ENCODE peak calls at places on chromosomes 11 and 22, in six cellular contexts. S is pancreas, H is bronchial epithelial cell, B is hepatocyte, A is fibroblast of lung, D is mucosa of descending colon. V is an unnamed sample.

GRCh38 chr22:38755155-38755910 is 465 bp downstream of the SUN2 start:
- DNase-seq in S (peak; percentile 99), A (peak; percentile 72), D (peak; percentile 91), H (peak; percentile 19), B (peak; percentile 93), V (no peak)

GRCh38 chr11:73147771-73148681 is 5.9 kb upstream of the FCHSD2 start:
- DNase-seq in S (peak; percentile 75), D (no peak), H (no peak), A (no peak), B (no peak), V (no peak)

GRCh38 chr11:113274708-113275582 is 39.4 kb upstream of the TTC12 start:
- DNase-seq in S (no peak), D (no peak), H (peak; percentile 36), B (no peak), A (no peak), V (no peak)

GRCh38 chr11:122852071-122852831 is 14.0 kb downstream of the CRTAM start:
- DNase-seq in B (no peak), S (no peak), D (no peak), H (peak; percentile 61), A (peak; percentile 43), V (no peak)

GRCh38 chr11:126496576-126497403 is 141.3 kb downstream of the ST3GAL4 start:
- DNase-seq in S (no peak), H (no peak), A (no peak), B (no peak), D (no peak), V (no peak)

GRCh38 chr11:57637626-57638004 is 12.1 kb downstream of the YPEL4 start:
- DNase-seq in A (no peak), D (no peak), B (peak; percentile 58), H (no peak), S (no peak), V (no peak)

GRCh38 chr11:8075119-8075726 is 5.8 kb upstream of the TUB start:
- DNase-seq in A (no peak), D (no peak), H (peak; percentile 52), S (no peak), B (no peak), V (no peak)

GRCh38 chr11:124869331-124869730 is 4.1 kb downstream of the ROBO3 start:
- DNase-seq in S (no peak), A (no peak), B (no peak), D (no peak), H (no peak), V (no peak)

GRCh38 chr11:74154621-74155281 is 16.1 kb downstream of the C2CD3 start:
- DNase-seq in B (no peak), D (no peak), S (no peak), A (peak; percentile 68), H (no peak), V (no peak)

GRCh38 chr11:118114266-118114665 is 27.5 kb upstream of the SMIM35 start:
- DNase-seq in A (no peak), B (no peak), D (no peak), H (peak; percentile 58), S (no peak), V (no peak)

GRCh38 chr11:47998345-47998732 is 18.0 kb downstream of the PTPRJ start:
- DNase-seq in B (no peak), D (no peak), S (no peak), H (no peak), A (no peak), V (no peak)

GRCh38 chr11:33742249-33742851 is 6.1 kb upstream of the CD59 start:
- DNase-seq in B (no peak), D (no peak), H (peak; percentile 63), S (no peak), A (no peak), V (no peak)

GRCh38 chr11:44860967-44861828 is 89.5 kb downstream of the TP53I11 start:
- DNase-seq in B (no peak), A (peak; percentile 45), D (no peak), S (no peak), H (no peak), V (no peak)

GRCh38 chr22:31055322-31056159 is 25.6 kb upstream of the SMTN start:
- DNase-seq in S (peak; percentile 86), B (peak; percentile 98), A (peak; percentile 98), D (peak; percentile 66), H (peak; percentile 99), V (peak; percentile 88)

GRCh38 chr22:29509815-29510214 is 29.8 kb downstream of the NEFH start:
- DNase-seq in D (no peak), A (no peak), S (no peak), B (no peak), H (no peak), V (no peak)

GRCh38 chr11:94303884-94304459 is 408 bp upstream of the IZUMO1R start:
- DNase-seq in S (no peak), A (no peak), D (no peak), H (no peak), B (no peak), V (no peak)

GRCh38 chr22:37378642-37379058 is 48.6 kb downstream of the ELFN2 start:
- DNase-seq in B (no peak), D (no peak), A (no peak), S (no peak), H (peak; percentile 5), V (no peak)

GRCh38 chr11:69667619-69668604 is 7.2 kb downstream of the LTO1 start:
- DNase-seq in S (no peak), B (peak; percentile 55), H (peak; percentile 29), A (no peak), D (no peak), V (no peak)

GRCh38 chr22:39130892-39131855 is 21.3 kb downstream of the CBX7 start:
- DNase-seq in H (no peak), D (no peak), S (peak; percentile 12), B (peak; percentile 17), A (peak; percentile 58), V (no peak)

GRCh38 chr11:77062924-77063323 is 3.8 kb upstream of the CAPN5 start:
- DNase-seq in A (no peak), B (no peak), S (no peak), D (no peak), H (peak; percentile 8), V (no peak)

GRCh38 chr11:45238724-45239123 is 47.4 kb downstream of the SYT13 start:
- DNase-seq in S (no peak), D (no peak), B (no peak), H (peak; percentile 17), A (peak; percentile 93), V (peak; percentile 67)

GRCh38 chr22:39087881-39088687 is 9.0 kb upstream of the APOBEC3H start:
- DNase-seq in S (no peak), D (no peak), H (no peak), B (no peak), A (no peak), V (no peak)

GRCh38 chr11:83278351-83278750 is 7.8 kb downstream of the CCDC90B start:
- DNase-seq in S (no peak), H (no peak), A (peak; percentile 78), D (no peak), B (no peak), V (no peak)

GRCh38 chr11:120027546-120028180 is 110.2 kb downstream of the TRIM29 start:
- DNase-seq in S (no peak), A (no peak), H (no peak), B (no peak), D (no peak), V (no peak)

GRCh38 chr22:25038771-25039170 is 86.3 kb downstream of the KIAA1671 start:
- DNase-seq in B (no peak), D (no peak), A (no peak), S (no peak), H (no peak), V (no peak)

GRCh38 chr22:49992921-49993648 is 19.5 kb downstream of the IL17REL start:
- DNase-seq in D (peak; percentile 89), H (peak; percentile 27), S (peak; percentile 70), A (peak; percentile 23), B (peak; percentile 77), V (no peak)

GRCh38 chr11:12079726-12080556 is 30.4 kb upstream of the MICAL2 start:
- DNase-seq in B (peak; percentile 85), H (peak; percentile 99), S (no peak), D (peak; percentile 46), A (peak; percentile 99), V (peak; percentile 98)

GRCh38 chr22:45291061-45291930 is 6.5 kb downstream of the UPK3A start:
- DNase-seq in A (no peak), S (no peak), B (no peak), D (no peak), H (no peak), V (no peak)

GRCh38 chr11:32188785-32189184 is 97.9 kb downstream of the RCN1 start:
- DNase-seq in A (no peak), H (no peak), D (no peak), S (no peak), B (no peak), V (no peak)

GRCh38 chr11:65437436-65438227 is 15.0 kb downstream of the NEAT1 start:
- DNase-seq in H (peak; percentile 23), B (peak; percentile 3), S (peak; percentile 6), D (no peak), A (no peak), V (no peak)
- H3K36me3 ChIP-seq in H (peaks cover 24% of the 10 kb centered on the region), B (no peaks in the 10 kb centered on the region), S (no peaks in the 10 kb centered on the region), D (no peaks in the 10 kb centered on the region), A (peaks cover 38% of the 10 kb centered on the region), V (peaks cover 4% of the 10 kb centered on the region)

DNA sequence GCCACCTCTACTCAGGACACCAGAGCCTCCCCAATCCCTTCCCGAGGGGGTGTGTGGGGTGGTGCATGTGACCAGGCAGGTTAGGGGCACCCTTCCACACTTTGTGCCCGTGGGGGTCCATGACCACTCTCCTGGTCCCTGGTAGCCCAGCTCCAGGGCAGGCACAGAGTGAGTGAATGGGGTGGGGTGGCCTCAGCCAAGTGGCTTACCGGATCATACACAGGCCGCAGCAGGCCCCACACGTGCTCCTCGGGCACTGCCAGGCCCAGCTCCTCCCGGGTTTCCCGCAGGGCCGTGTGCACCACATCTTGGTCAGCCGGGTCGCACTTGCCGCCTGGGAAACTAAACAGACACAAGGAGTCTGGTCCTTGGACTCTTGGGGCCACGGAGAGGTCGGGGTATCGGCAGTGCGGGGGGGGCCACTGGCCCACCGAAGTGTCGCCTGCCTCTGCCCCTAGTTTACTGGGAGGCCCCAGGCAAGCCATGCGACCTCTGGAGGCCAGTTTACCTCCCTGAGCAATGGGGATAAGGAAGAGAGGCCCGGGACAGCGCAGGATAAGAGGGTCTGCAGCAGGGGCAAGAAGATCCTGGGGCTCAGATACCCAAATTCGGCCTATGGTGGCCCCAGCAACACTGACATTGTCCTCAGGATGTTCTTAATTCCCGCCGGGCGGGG is 889 bp downstream of the NUDT8 start:
- DNase-seq in D (no peak), B (no peak), S (peak; percentile 60), A (no peak), H (no peak), V (no peak)
- TF ChIP-seq CTCF in D (peak; percentile 92), B (no peak), S (no peak), A (no peak), H (no peak), V (no peak)

GRCh38 chr11:110599207-110599606 is 113.0 kb downstream of the ARHGAP20 start:
- DNase-seq in H (no peak), S (no peak), A (no peak), D (no peak), B (no peak), V (no peak)
- H3K4me3 ChIP-seq in H (no peak overlapping the region), S (no peak overlapping the region), A (no peak overlapping the region), D (no peak overlapping the region), B (no peak overlapping the region), V (no peak overlapping the region)

DNA sequence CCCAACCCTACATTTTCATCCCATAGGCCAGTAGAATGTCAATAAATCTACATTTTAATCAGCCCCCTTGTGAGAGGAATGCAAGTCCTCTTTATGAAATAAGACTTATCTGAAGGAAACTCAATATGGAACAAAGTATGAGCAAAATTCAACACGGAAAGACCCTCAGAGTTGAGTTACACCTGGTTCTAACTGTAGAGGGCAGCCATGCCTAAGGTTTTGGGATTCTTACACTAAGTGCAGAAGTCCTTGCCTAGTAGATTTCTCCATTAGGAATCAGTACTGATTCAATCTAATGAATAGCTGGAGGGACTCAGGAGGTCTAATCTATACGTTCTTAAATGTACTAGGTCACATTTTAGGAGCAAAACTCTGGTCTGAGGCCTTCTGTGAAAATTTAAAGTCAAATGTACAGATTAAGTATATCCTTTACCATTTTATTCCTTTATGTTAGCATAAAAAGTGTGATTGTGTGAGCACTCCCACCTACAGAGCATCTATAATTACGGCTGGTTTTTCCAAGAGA is 904.5 kb downstream of the DLG2 start:
- DNase-seq in H (no peak), A (no peak), B (no peak), D (no peak), S (no peak), V (no peak)
- H3K36me3 ChIP-seq in H (no peaks in the 10 kb centered on the region), A (no peaks in the 10 kb centered on the region), B (no peaks in the 10 kb centered on the region), D (no peaks in the 10 kb centered on the region), S (no peaks in the 10 kb centered on the region), V (no peaks in the 10 kb centered on the region)